ENCODE peak calls at places on chromosomes 3 and 15, in eight cellular contexts. I is cardiac fibroblast, T is left cardiac atrium, B is activated B cell treated with CpG ODN at 0.5 μM for 24 hours, K is T-cell, A is GM12891, G is HCEC 1CT, Y is GM10248. C is an unnamed sample.

GRCh38 chr3:10600159-10601125 is 95.1 kb upstream of the ATP2B2 start:
- DNase-seq in I (no peak), T (no peak), B (no peak), K (no peak), A (no peak), G (no peak), Y (no peak), C (no peak)

GRCh38 chr15:40235201-40235890 is 3.5 kb upstream of the PAK6 start:
- DNase-seq in I (no peak), T (no peak), B (no peak), K (no peak), A (no peak), G (no peak), Y (peak), C (no peak)

GRCh38 chr3:195033531-195034091 is 237.3 kb downstream of the XXYLT1 start:
- DNase-seq in I (no peak), T (no peak), B (no peak), K (no peak), A (no peak), G (no peak), Y (no peak), C (no peak)

GRCh38 chr3:61985020-61985419 is 388.3 kb downstream of the FEZF2 start:
- DNase-seq in I (peak), T (no peak), B (no peak), K (no peak), A (no peak), G (peak), Y (no peak), C (no peak)

GRCh38 chr3:196990654-196991053 is 22.0 kb upstream of the PIGZ start:
- DNase-seq in I (no peak), T (no peak), B (no peak), K (no peak), A (no peak), G (no peak), Y (no peak), C (no peak)

GRCh38 chr15:77838595-77838994 is 205.9 kb upstream of the LINGO1 start:
- DNase-seq in I (no peak), T (no peak), B (no peak), K (no peak), A (no peak), G (no peak), Y (no peak), C (no peak)

GRCh38 chr15:71239592-71240364 is 124.5 kb downstream of the THSD4 start:
- DNase-seq in I (no peak), T (no peak), B (no peak), K (no peak), A (no peak), G (peak), Y (no peak), C (no peak)

GRCh38 chr15:35690089-35690488 is 144.1 kb upstream of the DPH6 start:
- DNase-seq in I (no peak), T (no peak), B (no peak), K (no peak), A (no peak), G (no peak), Y (no peak), C (no peak)

GRCh38 chr3:5022966-5023776 is 43.9 kb downstream of the BHLHE40 start:
- DNase-seq in I (peak), T (peak), B (no peak), K (no peak), A (no peak), G (peak), Y (no peak), C (no peak)

GRCh38 chr3:185693985-185694675 is 108.0 kb downstream of the SENP2 start:
- DNase-seq in I (peak), T (no peak), B (no peak), K (no peak), A (no peak), G (peak), Y (no peak), C (no peak)

GRCh38 chr15:45129651-45130129 is at the start of the genes DUOX1 and DUOXA1:
- DNase-seq in I (no peak), T (peak), B (no peak), K (peak), A (no peak), G (no peak), Y (no peak), C (no peak)

GRCh38 chr3:155032918-155033317 is 47.2 kb upstream of the MME start:
- DNase-seq in I (peak), T (no peak), B (no peak), K (no peak), A (no peak), G (peak), Y (no peak), C (no peak)

GRCh38 chr3:135456182-135456790 is 509.2 kb upstream of the PPP2R3A start:
- DNase-seq in I (no peak), T (no peak), B (no peak), K (no peak), A (no peak), G (no peak), Y (no peak), C (no peak)

GRCh38 chr3:169060037-169060436 is 603.5 kb downstream of the MECOM start:
- DNase-seq in I (peak), T (no peak), B (no peak), K (no peak), A (no peak), G (peak), Y (no peak), C (no peak)

GRCh38 chr3:18779704-18780103 is 354.6 kb upstream of the SATB1 start:
- DNase-seq in I (no peak), T (no peak), B (no peak), K (no peak), A (no peak), G (no peak), Y (no peak), C (no peak)

GRCh38 chr3:23650371-23651140 is 155.2 kb upstream of the UBE2E1 start:
- DNase-seq in I (peak), T (no peak), B (no peak), K (no peak), A (no peak), G (peak), Y (no peak), C (no peak)

GRCh38 chr15:58931985-58932384 is 1.5 kb downstream of the SLTM start:
- DNase-seq in I (peak), T (no peak), B (no peak), K (no peak), A (peak), G (peak), Y (peak), C (peak)

GRCh38 chr15:56631765-56632164 is 101.5 kb downstream of the ZNF280D start:
- DNase-seq in I (no peak), T (no peak), B (no peak), K (no peak), A (no peak), G (no peak), Y (no peak), C (no peak)

GRCh38 chr15:69823223-69823907 is 274.4 kb downstream of the TLE3 start:
- DNase-seq in I (peak), T (no peak), B (no peak), K (no peak), A (no peak), G (no peak), Y (no peak), C (no peak)

GRCh38 chr15:44545934-44546802 is 9.2 kb downstream of the EIF3J start:
- DNase-seq in I (peak), T (no peak), B (no peak), K (peak), A (no peak), G (peak), Y (peak), C (no peak)

GRCh38 chr3:149263856-149264255 is 42.2 kb upstream of the CP start:
- DNase-seq in I (no peak), T (no peak), B (no peak), K (no peak), A (no peak), G (no peak), Y (no peak), C (no peak)

GRCh38 chr15:22810735-22811338 is 24.4 kb downstream of the NIPA1 start:
- DNase-seq in I (no peak), T (no peak), B (no peak), K (no peak), A (no peak), G (no peak), Y (no peak), C (no peak)

GRCh38 chr15:74350295-74351275 is 16.9 kb downstream of the CYP11A1 start:
- DNase-seq in I (no peak), T (no peak), B (no peak), K (no peak), A (no peak), G (no peak), Y (no peak), C (no peak)

GRCh38 chr15:64521726-64522164 is 61.4 kb downstream of the ZNF609 start:
- DNase-seq in I (peak), T (peak), B (no peak), K (no peak), A (no peak), G (no peak), Y (no peak), C (no peak)

GRCh38 chr15:76930831-76931396 is 635 bp upstream of the RCN2 start:
- DNase-seq in I (no peak), T (no peak), B (no peak), K (no peak), A (no peak), G (no peak), Y (no peak), C (no peak)

GRCh38 chr3:36540898-36541518 is 160.7 kb downstream of the STAC start:
- DNase-seq in I (peak), T (no peak), B (no peak), K (no peak), A (no peak), G (no peak), Y (no peak), C (peak)

GRCh38 chr3:99410789-99411311 is 227.5 kb upstream of the COL8A1 start:
- DNase-seq in I (peak), T (no peak), B (no peak), K (no peak), A (no peak), G (peak), Y (no peak), C (no peak)

GRCh38 chr15:99706557-99707303 is 26.5 kb downstream of the LYSMD4 start:
- DNase-seq in I (no peak), T (no peak), B (no peak), K (peak), A (no peak), G (no peak), Y (no peak), C (no peak)

GRCh38 chr3:41508063-41508696 is 308.9 kb downstream of the CTNNB1 start:
- DNase-seq in I (peak), T (no peak), B (no peak), K (no peak), A (no peak), G (no peak), Y (no peak), C (no peak)

GRCh38 chr3:101675709-101676218 is 1.2 kb downstream of the ZBTB11 start:
- DNase-seq in I (no peak), T (peak), B (no peak), K (no peak), A (no peak), G (no peak), Y (no peak), C (no peak)

GRCh38 chr3:25594007-25594502 is 70.7 kb downstream of the TOP2B start:
- DNase-seq in I (peak), T (peak), B (no peak), K (no peak), A (no peak), G (peak), Y (no peak), C (no peak)

GRCh38 chr15:70111203-70112017 is 13.7 kb upstream of the TLE3 start:
- DNase-seq in I (peak), T (peak), B (no peak), K (no peak), A (no peak), G (peak), Y (no peak), C (no peak)

GRCh38 chr3:152235709-152236298 is 32.9 kb upstream of the MBNL1 start:
- DNase-seq in I (peak), T (no peak), B (no peak), K (no peak), A (no peak), G (peak), Y (no peak), C (no peak)

GRCh38 chr3:100154171-100154570 is 39.9 kb upstream of the FILIP1L start:
- DNase-seq in I (no peak), T (no peak), B (no peak), K (no peak), A (no peak), G (no peak), Y (no peak), C (no peak)

GRCh38 chr3:113834983-113835382 is 3.6 kb upstream of the GRAMD1C start:
- DNase-seq in I (no peak), T (no peak), B (no peak), K (no peak), A (no peak), G (peak), Y (no peak), C (no peak)

GRCh38 chr15:99154271-99154670 is 49.4 kb downstream of the SYNM start:
- DNase-seq in I (peak), T (no peak), B (no peak), K (no peak), A (no peak), G (no peak), Y (no peak), C (no peak)

GRCh38 chr3:179421500-179421899 is 29.8 kb downstream of the GNB4 start:
- DNase-seq in I (peak), T (peak), B (no peak), K (no peak), A (no peak), G (peak), Y (no peak), C (no peak)

GRCh38 chr3:190150681-190151080 is 30.0 kb upstream of the P3H2 start:
- DNase-seq in I (no peak), T (no peak), B (no peak), K (no peak), A (no peak), G (no peak), Y (no peak), C (no peak)

GRCh38 chr3:175121225-175121624 is 262.1 kb downstream of the NAALADL2 start:
- DNase-seq in I (no peak), T (no peak), B (no peak), K (no peak), A (no peak), G (no peak), Y (no peak), C (no peak)

C was measured in GM19239.